ENCODE peak calls at places on chromosomes 12 and 14, in five cellular contexts. L is heart left ventricle, N is IMR-90, W is neuronal stem cell, X is thyroid gland. K is an unnamed sample.
A peak's percentile ranks its signal among the peaks of the same experiment; 100 is the strongest.

GRCh38 chr12:53961025-53961761 is 6.5 kb downstream of the HOXC12 start:
- DNase-seq in X (no peak), W (no peak), L (no peak), N (no peak), K (no peak)

GRCh38 chr14:33545696-33546095 is 405.2 kb downstream of the EGLN3 start:
- DNase-seq in L (no peak), W (no peak), N (no peak), X (no peak), K (no peak)

GRCh38 chr14:105864651-105865265 is 338.4 kb downstream of the TMEM121 start:
- DNase-seq in X (no peak), W (no peak), L (peak; percentile 55), N (no peak), K (no peak)

GRCh38 chr14:68926236-68926635 is 52.9 kb downstream of the ACTN1 start:
- DNase-seq in N (no peak), X (no peak), L (no peak), W (no peak), K (no peak)

GRCh38 chr12:93019240-93019910 is 90.3 kb upstream of the EEA1 start:
- DNase-seq in X (no peak), W (no peak), N (no peak), L (no peak), K (no peak)

GRCh38 chr12:25313591-25313990 is 62.9 kb upstream of the KRAS start:
- DNase-seq in L (no peak), W (no peak), X (no peak), N (peak; percentile 55), K (peak; percentile 16)

GRCh38 chr12:51171884-51172514 is 936 bp downstream of the TFCP2 start:
- DNase-seq in N (peak; percentile 48), X (peak; percentile 10), W (no peak), L (no peak), K (peak; percentile 45)

GRCh38 chr12:29447285-29447975 is 50.1 kb downstream of the OVCH1 start:
- DNase-seq in N (no peak), W (no peak), L (no peak), X (no peak), K (no peak)

GRCh38 chr12:127169321-127170270 is 1097.4 kb upstream of the TMEM132C start:
- DNase-seq in N (peak; percentile 6), W (no peak), X (no peak), L (no peak), K (peak; percentile 78)

GRCh38 chr14:81927069-81927468 is 393.4 kb upstream of the SEL1L start:
- DNase-seq in L (no peak), W (no peak), X (no peak), N (no peak), K (no peak)

GRCh38 chr12:12467701-12468218 is 94.9 kb downstream of the DUSP16 start:
- DNase-seq in X (peak; percentile 51), W (no peak), L (no peak), N (peak; percentile 11), K (peak; percentile 47)

GRCh38 chr14:102235275-102235897 is 69.6 kb downstream of the MOK start:
- DNase-seq in W (peak; percentile 65), N (peak; percentile 89), L (peak; percentile 86), X (peak; percentile 92), K (peak; percentile 77)

GRCh38 chr14:61537567-61538463 is 157.5 kb upstream of the HIF1A start:
- DNase-seq in X (peak; percentile 88), W (no peak), N (peak; percentile 90), L (no peak), K (peak; percentile 90)

GRCh38 chr12:123595729-123596128 is 6.2 kb upstream of the DDX55 start:
- DNase-seq in N (peak; percentile 32), L (no peak), W (no peak), X (no peak), K (no peak)

GRCh38 chr12:107983871-107984480 is 145.1 kb upstream of the WSCD2 start:
- DNase-seq in N (no peak), L (no peak), X (no peak), W (no peak), K (no peak)

GRCh38 chr12:54592316-54592715 is 3.9 kb upstream of the PPP1R1A start:
- DNase-seq in X (peak; percentile 63), L (no peak), W (no peak), N (peak; percentile 1), K (no peak)

GRCh38 chr12:79331870-79332269 is 358.9 kb downstream of the PAWR start:
- DNase-seq in X (no peak), N (peak; percentile 26), L (no peak), W (no peak), K (peak; percentile 27)

GRCh38 chr12:75390156-75390898 is 562 bp upstream of the GLIPR1L2 start:
- DNase-seq in L (no peak), N (no peak), X (no peak), W (no peak), K (no peak)

GRCh38 chr14:51869426-51870113 is 9.2 kb downstream of the GNG2 start:
- DNase-seq in L (no peak), W (no peak), N (no peak), X (no peak), K (no peak)

GRCh38 chr12:108285016-108285415 is 54.1 kb downstream of the CMKLR1 start:
- DNase-seq in L (no peak), X (no peak), N (no peak), W (no peak), K (no peak)

GRCh38 chr14:94165744-94166143 is 8.4 kb upstream of the PPP4R4 start:
- DNase-seq in W (no peak), N (no peak), L (no peak), X (no peak), K (no peak)

GRCh38 chr12:92039048-92039447 is 106.6 kb downstream of the BTG1 start:
- DNase-seq in N (no peak), L (no peak), X (no peak), W (no peak), K (no peak)

GRCh38 chr14:89417111-89417468 is at the start of gene FOXN3:
- DNase-seq in X (peak; percentile 94), L (peak; percentile 95), N (peak; percentile 86), W (peak; percentile 86), K (peak; percentile 78)

GRCh38 chr12:53561590-53561953 is 54.3 kb upstream of the NPFF start:
- DNase-seq in X (no peak), W (no peak), N (peak; percentile 92), L (no peak), K (peak; percentile 93)

GRCh38 chr14:59282366-59282765 is 93.9 kb downstream of the DAAM1 start:
- DNase-seq in W (no peak), N (peak; percentile 79), L (no peak), X (no peak), K (peak; percentile 52)

GRCh38 chr14:103348154-103348553 is 14.1 kb downstream of the EIF5 start:
- DNase-seq in L (no peak), X (no peak), N (peak; percentile 77), W (no peak), K (peak; percentile 60)

GRCh38 chr12:3381059-3382047 is 109.7 kb upstream of the PRMT8 start:
- DNase-seq in L (no peak), N (no peak), X (peak; percentile 30), W (no peak), K (no peak)

GRCh38 chr12:132812631-132813305 is 15.9 kb downstream of the GOLGA3 start:
- DNase-seq in W (no peak), N (peak; percentile 81), L (no peak), X (no peak), K (peak; percentile 81)

GRCh38 chr12:56278905-56279304 is 12.2 kb downstream of the COQ10A start:
- DNase-seq in X (no peak), W (no peak), N (no peak), L (no peak), K (no peak)

GRCh38 chr14:39563361-39563760 is 131.1 kb upstream of the FBXO33 start:
- DNase-seq in L (no peak), W (no peak), X (no peak), N (no peak), K (no peak)

GRCh38 chr12:12558291-12558690 is 4.4 kb downstream of the DUSP16 start:
- DNase-seq in W (no peak), N (no peak), X (no peak), L (no peak), K (no peak)

GRCh38 chr12:56839489-56840442 is 76.6 kb downstream of the HSD17B6 start:
- DNase-seq in W (peak; percentile 35), X (peak; percentile 60), N (peak; percentile 9), L (peak; percentile 68), K (peak; percentile 2)

GRCh38 chr12:10641735-10642500 is 28.5 kb upstream of the MAGOHB start:
- DNase-seq in W (no peak), N (peak; percentile 73), X (peak; percentile 2), L (no peak), K (peak; percentile 40)

GRCh38 chr14:80390911-80391310 is 179.6 kb upstream of the DIO2 start:
- DNase-seq in L (no peak), N (peak; percentile 51), W (peak; percentile 11), X (no peak), K (peak; percentile 85)

GRCh38 chr14:65225299-65226159 is 123.2 kb upstream of the MAX start:
- DNase-seq in L (no peak), N (no peak), X (no peak), W (no peak), K (no peak)

GRCh38 chr12:51183816-51184215 is 10.9 kb upstream of the TFCP2 start:
- DNase-seq in N (peak; percentile 67), W (no peak), L (no peak), X (peak; percentile 94), K (peak; percentile 26)

GRCh38 chr12:32032205-32032810 is 73.1 kb downstream of the RESF1 start:
- DNase-seq in X (peak; percentile 55), N (peak; percentile 23), W (no peak), L (no peak), K (peak; percentile 74)
- H3K4me1 ChIP-seq in X (no peaks in the 10 kb centered on the region), N (no peaks in the 10 kb centered on the region), W (peaks cover 1% of the 10 kb centered on the region), L (no peaks in the 10 kb centered on the region), K (no peaks in the 10 kb centered on the region)

GRCh38 chr14:85517113-85517688 is 12.7 kb upstream of the FLRT2 start:
- DNase-seq in L (no peak), N (no peak), W (no peak), X (no peak), K (no peak)
- H3K27ac ChIP-seq in L (no peak overlapping the region), N (no peak overlapping the region), W (no peak overlapping the region), X (no peak overlapping the region), K (peak overlapping the region; percentile 13)

GRCh38 chr14:74610866-74611671 is 968 bp downstream of the LTBP2 start:
- DNase-seq in L (no peak), W (no peak), N (peak; percentile 48), X (peak; percentile 65), K (no peak)
- H3K4me1 ChIP-seq in L (peaks cover 31% of the 10 kb centered on the region), W (peaks cover 5% of the 10 kb centered on the region), N (peaks cover 19% of the 10 kb centered on the region), X (peaks cover 30% of the 10 kb centered on the region), K (peaks cover 53% of the 10 kb centered on the region)

GRCh38 chr12:65169311-65170244 is at the start of gene LEMD3:
- DNase-seq in W (peak; percentile 69), L (peak; percentile 95), X (peak; percentile 98), N (peak; percentile 85), K (peak; percentile 81)

GRCh38 chr12:65171870-65172269 is 2.5 kb downstream of the LEMD3 start:
- DNase-seq in W (no peak), N (no peak), X (no peak), L (no peak), K (no peak)

GRCh38 chr12:65170245-65170881 is 980 bp downstream of the LEMD3 start:
- DNase-seq in L (peak; percentile 88), W (peak; percentile 54), X (peak; percentile 59), N (peak; percentile 38), K (peak; percentile 50)

GRCh38 chr12:65168606-65169310 is 625 bp upstream of the LEMD3 start:
- DNase-seq in N (no peak), X (no peak), W (peak; percentile 4), L (no peak), K (no peak)

GRCh38 chr12:65171073-65171472 is 1.7 kb downstream of the LEMD3 start:
- DNase-seq in W (no peak), X (no peak), L (no peak), N (peak; percentile 46), K (no peak)
- H3K27ac ChIP-seq in W (no peak overlapping the region), X (no peak overlapping the region), L (no peak overlapping the region), N (no peak overlapping the region), K (no peak overlapping the region)

GRCh38 chr14:71411766-71412165 is 504.5 kb downstream of the PCNX1 start:
- DNase-seq in N (no peak), L (no peak), W (no peak), X (no peak), K (no peak)
- H3K4me1 ChIP-seq in N (peaks cover 24% of the 10 kb centered on the region), L (peaks cover 7% of the 10 kb centered on the region), W (peaks cover 5% of the 10 kb centered on the region), X (peaks cover 17% of the 10 kb centered on the region), K (peaks cover 9% of the 10 kb centered on the region)